ENCODE peak calls at places on chromosome 22, in six cellular contexts. O is heart right ventricle, T is IMR-90, H is GM12865, J is psoas muscle, C is body of pancreas. L is an unnamed sample.

GRCh38 chr22:37309221-37310074 is 27.1 kb downstream of the CYTH4 start:
- DNase-seq in O (no peak), T (no peak), H (peak), J (peak), C (no peak), L (no peak)

GRCh38 chr22:20940178-20940790 is 23.1 kb downstream of the CRKL start:
- DNase-seq in O (no peak), T (no peak), H (no peak), J (no peak), C (no peak), L (no peak)

GRCh38 chr22:17700778-17701177 is 62.2 kb downstream of the BCL2L13 start:
- DNase-seq in O (no peak), T (no peak), H (no peak), J (no peak), C (no peak), L (no peak)

GRCh38 chr22:17085277-17086091 is 684 bp downstream of the IL17RA start:
- DNase-seq in O (no peak), T (no peak), H (peak), J (peak), C (peak), L (no peak)

GRCh38 chr22:26109686-26110315 is 59.5 kb upstream of the SEZ6L start:
- DNase-seq in O (no peak), T (no peak), H (no peak), J (no peak), C (no peak), L (no peak)

GRCh38 chr22:29108137-29108536 is 35.3 kb downstream of the KREMEN1 start:
- DNase-seq in O (no peak), T (peak), H (no peak), J (no peak), C (no peak), L (no peak)

GRCh38 chr22:21666786-21667185 is 974 bp downstream of the PPIL2 start:
- DNase-seq in O (no peak), T (no peak), H (no peak), J (no peak), C (no peak), L (no peak)

GRCh38 chr22:46763051-46763705 is 728 bp downstream of the TBC1D22A start:
- DNase-seq in O (peak), T (peak), H (peak), J (peak), C (no peak), L (no peak)

GRCh38 chr22:19540394-19540793 is 16.2 kb upstream of the CLDN5 start:
- DNase-seq in O (no peak), T (no peak), H (no peak), J (no peak), C (no peak), L (no peak)

GRCh38 chr22:45129703-45130524 is 33.8 kb upstream of the NUP50 start:
- DNase-seq in O (no peak), T (no peak), H (peak), J (no peak), C (no peak), L (no peak)
- H3K4me3 ChIP-seq in O (no peak), T (no peak), H (no peak), J (no peak), C (no peak), L (no peak)

DNA sequence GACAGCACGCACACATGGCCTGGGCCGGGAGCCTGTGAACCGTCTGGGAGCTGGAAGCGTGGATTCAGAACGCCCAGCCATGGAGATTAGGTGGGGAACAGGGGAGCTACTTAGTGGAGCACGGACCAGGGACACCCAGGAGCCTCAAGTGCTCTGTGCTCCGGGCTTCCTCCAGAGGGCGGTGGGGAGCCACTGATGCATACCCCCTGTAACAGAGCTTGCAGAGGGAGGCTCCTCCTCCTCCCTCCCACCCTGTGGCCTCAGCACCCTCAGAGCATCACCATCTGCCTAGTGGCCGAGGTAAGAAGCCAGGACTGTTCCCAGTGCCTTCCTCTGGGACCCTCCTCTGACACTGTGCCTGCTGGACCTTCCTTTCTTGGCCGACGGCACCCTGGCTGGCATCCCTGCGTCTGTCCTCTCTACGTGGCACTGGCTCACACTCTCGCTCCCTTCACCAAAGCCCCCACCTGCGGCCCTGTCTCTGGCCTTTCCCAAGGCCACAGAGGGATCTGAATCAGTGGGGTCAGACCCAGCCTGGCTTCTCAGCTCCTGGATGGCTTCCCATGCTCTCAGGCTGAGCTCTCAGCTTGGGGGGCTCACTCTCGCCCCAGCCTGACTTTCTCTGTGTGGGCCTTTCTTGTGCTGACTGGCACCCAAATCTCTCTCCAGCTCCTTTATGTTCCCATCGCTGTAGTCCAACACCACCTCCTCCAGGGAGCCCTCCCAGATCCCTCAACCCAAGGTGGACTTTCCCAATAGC is 780.9 kb downstream of the BRD1 start:
- DNase-seq in O (peak), T (no peak), H (no peak), J (no peak), C (peak), L (no peak)
- TF ChIP-seq CTCF in O (peak), T (no peak), H (no peak), J (no peak), C (peak), L (no peak)

DNA sequence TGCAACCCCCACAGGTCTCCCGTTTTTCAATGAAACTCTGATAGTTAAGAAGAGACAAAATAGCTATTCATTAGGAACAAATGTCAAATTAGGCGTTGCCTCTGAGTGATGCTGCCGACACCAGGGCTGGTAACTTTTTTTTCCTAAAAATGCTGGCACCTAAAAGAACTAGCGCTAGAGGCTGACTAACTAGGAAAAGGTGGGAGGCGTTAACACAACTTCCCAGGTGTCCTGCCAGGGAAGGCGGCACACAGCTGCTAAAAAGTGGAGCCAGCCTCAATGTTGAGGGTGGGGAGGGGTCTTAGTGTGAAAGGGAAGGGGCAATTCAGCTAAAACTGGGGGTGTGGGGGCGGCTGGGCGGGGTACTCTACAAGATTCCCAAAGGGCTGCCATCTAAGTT is 5.4 kb downstream of the MN1 start:
- DNase-seq in O (no peak), T (no peak), H (no peak), J (no peak), C (no peak), L (no peak)
- H3K4me3 ChIP-seq in O (no peak), T (no peak), H (no peak), J (peak), C (no peak), L (no peak)

GRCh38 chr22:31943206-31943975 is 944 bp upstream of the YWHAH start:
- DNase-seq in O (no peak), T (no peak), H (no peak), J (no peak), C (no peak), L (no peak)

GRCh38 chr22:31945478-31945815 is 1.1 kb downstream of the YWHAH start:
- DNase-seq in O (no peak), T (no peak), H (peak), J (no peak), C (no peak), L (no peak)

GRCh38 chr22:31945971-31946680 is 1.8 kb downstream of the YWHAH start:
- DNase-seq in O (no peak), T (peak), H (no peak), J (no peak), C (no peak), L (no peak)

GRCh38 chr22:31943976-31944699 is at the start of gene YWHAH:
- DNase-seq in O (peak), T (peak), H (peak), J (peak), C (peak), L (peak)

DNA sequence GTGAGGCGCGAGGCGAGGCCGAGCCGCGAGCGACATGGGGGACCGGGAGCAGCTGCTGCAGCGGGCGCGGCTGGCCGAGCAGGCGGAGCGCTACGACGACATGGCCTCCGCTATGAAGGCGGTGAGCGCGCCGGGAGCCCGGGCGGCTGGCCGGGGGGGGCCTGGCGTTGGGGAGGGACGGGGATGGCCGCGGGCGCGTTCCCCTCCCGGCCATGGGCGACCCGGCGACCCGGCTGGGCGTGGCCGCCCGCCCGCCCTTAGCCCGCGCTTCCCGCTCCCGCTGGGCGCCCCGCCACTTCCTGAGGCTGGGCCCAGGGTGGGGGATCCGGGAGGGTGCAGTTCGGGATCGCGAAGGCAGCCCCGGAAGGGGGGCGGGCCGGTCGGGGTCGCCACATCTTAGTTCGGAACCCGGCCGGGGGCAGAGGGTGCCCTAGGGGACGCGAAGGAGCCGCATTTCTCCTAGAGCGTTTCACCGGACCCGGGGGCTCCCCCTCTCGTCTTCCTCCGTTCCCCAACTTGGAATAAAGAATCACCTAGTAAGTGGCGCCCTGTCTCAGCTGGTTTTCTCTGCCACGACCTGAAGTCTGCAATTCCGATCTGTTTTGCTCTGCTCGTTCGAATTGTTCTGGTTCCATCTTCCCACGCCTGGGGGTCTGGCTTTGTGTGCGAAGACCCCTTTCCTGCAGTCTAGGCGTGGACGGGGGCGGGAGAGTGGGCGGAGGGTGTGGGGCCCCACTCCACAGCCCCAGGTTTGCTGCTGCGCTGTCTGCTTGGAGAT is 554 bp downstream of the YWHAH start:
- DNase-seq in O (peak), T (no peak), H (peak), J (peak), C (peak), L (no peak)
- TF ChIP-seq CTCF in O (no peak), T (peak), H (no peak), J (no peak), C (no peak), L (no peak)

GRCh38 chr22:39463277-39463676 is 6.5 kb downstream of the MGAT3 start:
- DNase-seq in O (no peak), T (no peak), H (no peak), J (no peak), C (no peak), L (no peak)
- H3K4me3 ChIP-seq in O (no peak), T (no peak), H (no peak), J (no peak), C (no peak), L (no peak)

GRCh38 chr22:39017596-39018365 is 3.1 kb upstream of the APOBEC3D start:
- DNase-seq in O (no peak), T (no peak), H (no peak), J (no peak), C (no peak), L (no peak)
- TF ChIP-seq CTCF in O (no peak), T (no peak), H (no peak), J (no peak), C (no peak), L (no peak)

GRCh38 chr22:42315392-42315756 is 44.9 kb upstream of the TCF20 start:
- DNase-seq in O (no peak), T (no peak), H (no peak), J (no peak), C (no peak), L (no peak)

GRCh38 chr22:42314709-42315391 is 44.4 kb upstream of the TCF20 start:
- DNase-seq in O (no peak), T (no peak), H (no peak), J (no peak), C (no peak), L (no peak)

GRCh38 chr22:42318967-42319366 is 48.5 kb upstream of the TCF20 start:
- DNase-seq in O (no peak), T (no peak), H (no peak), J (no peak), C (no peak), L (no peak)

GRCh38 chr22:42317691-42318547 is 47.5 kb upstream of the TCF20 start:
- DNase-seq in O (no peak), T (no peak), H (no peak), J (no peak), C (no peak), L (no peak)

DNA sequence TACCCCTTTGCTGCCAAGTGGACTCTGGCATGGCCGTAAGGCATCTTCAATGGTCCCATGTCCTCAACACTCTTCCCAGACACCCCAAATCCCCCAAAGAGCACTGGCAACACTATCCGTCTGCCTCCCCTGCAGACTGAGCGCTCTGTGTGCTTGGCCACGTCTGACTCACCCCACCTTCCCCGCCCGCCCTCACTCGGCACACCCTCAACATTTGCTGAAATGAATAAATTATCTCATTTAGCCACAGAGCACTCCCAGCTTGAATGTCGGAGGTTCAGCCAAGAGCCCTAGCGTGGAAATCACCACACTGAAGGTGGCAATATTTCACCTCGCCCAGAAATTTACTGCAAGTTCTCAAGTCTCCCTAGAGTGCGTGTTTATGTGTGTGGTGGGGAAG is 46.5 kb upstream of the TCF20 start:
- DNase-seq in O (no peak), T (no peak), H (peak), J (no peak), C (no peak), L (no peak)
- H3K4me3 ChIP-seq in O (no peak), T (no peak), H (no peak), J (no peak), C (no peak), L (no peak)

GRCh38 chr22:40313007-40313406 is 33.3 kb upstream of the ADSL start:
- DNase-seq in O (no peak), T (no peak), H (no peak), J (no peak), C (no peak), L (no peak)

GRCh38 chr22:40308999-40309578 is 37.2 kb upstream of the ADSL start:
- DNase-seq in O (no peak), T (no peak), H (no peak), J (no peak), C (no peak), L (no peak)

GRCh38 chr22:40312050-40312449 is 34.2 kb upstream of the ADSL start:
- DNase-seq in O (no peak), T (no peak), H (no peak), J (no peak), C (no peak), L (no peak)

GRCh38 chr22:40310771-40311120 is 35.6 kb upstream of the ADSL start:
- DNase-seq in O (no peak), T (no peak), H (no peak), J (no peak), C (no peak), L (no peak)

DNA sequence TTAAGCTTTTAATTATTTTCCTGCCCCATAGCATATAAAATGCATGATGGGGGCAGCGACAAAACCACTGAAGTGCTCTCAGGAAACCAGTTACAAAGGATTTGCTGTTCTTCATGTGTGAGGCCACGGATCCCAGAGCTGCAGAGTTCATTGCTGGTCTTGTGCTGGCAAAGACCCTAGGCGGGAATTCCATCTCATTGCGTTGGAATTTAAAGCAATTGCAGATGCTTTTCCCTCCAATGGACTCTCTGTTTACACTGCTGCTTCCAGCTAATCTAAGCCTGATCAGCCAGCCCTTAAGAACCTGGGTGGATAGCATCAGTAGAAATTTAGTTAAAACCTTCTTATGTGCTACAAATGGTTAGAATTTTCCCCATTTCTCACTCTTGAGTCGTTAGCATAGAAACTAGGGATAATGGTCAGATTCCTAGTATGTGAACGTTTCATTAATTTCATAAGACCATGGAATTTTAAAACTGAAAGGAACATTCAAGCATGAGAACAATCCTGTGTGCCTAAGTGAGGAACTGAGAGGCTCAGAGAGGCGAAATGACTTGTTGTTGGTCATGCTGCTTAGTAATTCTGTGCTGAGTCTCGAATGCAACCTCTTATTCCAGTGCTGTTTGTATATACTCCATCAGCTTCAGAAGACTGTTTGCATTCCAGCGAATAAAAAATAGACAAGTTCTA is 36.1 kb upstream of the ADSL start:
- DNase-seq in O (no peak), T (peak), H (no peak), J (no peak), C (no peak), L (peak)
- TF ChIP-seq CTCF in O (no peak), T (no peak), H (no peak), J (no peak), C (no peak), L (no peak)

DNA sequence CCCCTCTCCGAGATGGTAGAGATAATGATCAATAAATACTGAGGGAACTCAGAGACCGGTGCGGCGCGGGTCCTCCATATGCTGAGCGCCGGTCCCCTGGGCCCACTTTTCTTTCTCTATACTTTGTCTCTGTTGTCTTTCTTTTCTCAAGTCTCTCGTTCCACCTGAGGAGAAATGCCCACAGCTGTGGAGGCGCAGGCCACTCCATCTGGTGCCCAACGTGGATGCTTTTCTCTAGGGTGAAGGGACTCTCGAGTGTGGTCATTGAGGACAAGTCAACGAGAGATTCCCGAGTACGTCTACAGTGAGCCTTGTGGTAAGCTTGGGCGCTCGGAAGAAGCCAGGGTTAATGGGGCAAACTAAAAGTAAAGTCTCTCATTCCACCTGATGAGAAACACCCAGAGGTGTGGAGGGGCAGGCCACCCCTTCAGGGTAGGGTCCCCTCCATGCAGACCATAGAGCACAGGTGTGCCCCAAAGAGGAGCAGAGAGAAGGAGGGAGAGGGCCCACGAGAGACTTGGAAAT is 43.2 kb downstream of the IGLL1 start:
- DNase-seq in O (no peak), T (no peak), H (no peak), J (no peak), C (no peak), L (no peak)
- H3K4me3 ChIP-seq in O (no peak), T (no peak), H (no peak), J (no peak), C (no peak), L (no peak)